ENCODE peak calls at places on chromosomes 16 and 17, in four cellular contexts. H is RWPE2, C is HCT116, S is GM23248. U is an unnamed sample.
A peak's percentile ranks its signal among the peaks of the same experiment; 100 is the strongest.

GRCh38 chr16:80986557-80986956 is 20.1 kb downstream of the CMC2 start:
- DNase-seq in H (no peak), C (no peak), S (no peak), U (no peak)

GRCh38 chr16:1706386-1707192 is 594 bp downstream of the MAPK8IP3 start:
- DNase-seq in H (no peak), C (no peak), S (peak; percentile 73), U (peak; percentile 75)

GRCh38 chr17:69535022-69535570 is 120.6 kb downstream of the MAP2K6 start:
- DNase-seq in H (no peak), C (no peak), S (no peak), U (no peak)

GRCh38 chr16:30186782-30187555 is 3.6 kb downstream of the CORO1A start:
- DNase-seq in H (peak; percentile 51), C (no peak), S (peak; percentile 58), U (peak; percentile 89)

GRCh38 chr17:30095507-30096244 is 20.9 kb upstream of the NSRP1 start:
- DNase-seq in H (no peak), C (peak; percentile 69), S (peak; percentile 89), U (no peak)

GRCh38 chr16:8848939-8849391 is 19.8 kb downstream of the CARHSP1 start:
- DNase-seq in H (peak; percentile 91), C (no peak), S (peak; percentile 94), U (no peak)

GRCh38 chr16:88355389-88356123 is 27.2 kb upstream of the ZNF469 start:
- DNase-seq in H (peak; percentile 53), C (no peak), S (no peak), U (peak; percentile 56)

GRCh38 chr17:50858486-50859225 is 7.5 kb downstream of the TOB1 start:
- DNase-seq in H (no peak), C (no peak), S (no peak), U (no peak)

GRCh38 chr17:69417545-69418483 is 3.3 kb downstream of the MAP2K6 start:
- DNase-seq in H (no peak), C (no peak), S (no peak), U (no peak)

GRCh38 chr17:29977836-29978235 is 36.4 kb downstream of the EFCAB5 start:
- DNase-seq in H (no peak), C (no peak), S (peak; percentile 90), U (no peak)

GRCh38 chr17:15270628-15271381 is 5.7 kb upstream of the PMP22 start:
- DNase-seq in H (no peak), C (no peak), S (no peak), U (no peak)

GRCh38 chr16:67101683-67102082 is 8.1 kb upstream of the PHAF1 start:
- DNase-seq in H (no peak), C (no peak), S (peak; percentile 91), U (no peak)

GRCh38 chr17:32483451-32484019 is 3.3 kb upstream of the CDK5R1 start:
- DNase-seq in H (no peak), C (no peak), S (peak; percentile 80), U (peak; percentile 60)

GRCh38 chr17:3935140-3935542 is 18.9 kb upstream of the P2RX1 start:
- DNase-seq in H (no peak), C (peak; percentile 41), S (peak; percentile 32), U (peak; percentile 88)

GRCh38 chr16:22120440-22120839 is 28.1 kb downstream of the VWA3A start:
- DNase-seq in H (no peak), C (no peak), S (no peak), U (no peak)

GRCh38 chr16:65572156-65572555 is 450.3 kb upstream of the CDH11 start:
- DNase-seq in H (no peak), C (no peak), S (peak; percentile 86), U (no peak)

GRCh38 chr17:10713336-10713735 is 15.9 kb downstream of the ADPRM start:
- DNase-seq in H (no peak), C (no peak), S (peak; percentile 4), U (no peak)

GRCh38 chr16:3950343-3951193 is 70.1 kb upstream of the CREBBP start:
- DNase-seq in H (peak; percentile 88), C (no peak), S (peak; percentile 99), U (peak; percentile 90)

GRCh38 chr16:31472559-31473203 is 729 bp downstream of the TGFB1I1 start:
- DNase-seq in H (peak; percentile 93), C (peak; percentile 90), S (peak; percentile 96), U (peak; percentile 94)

GRCh38 chr17:44981221-44981968 is 13.3 kb upstream of the C1QL1 start:
- DNase-seq in H (no peak), C (no peak), S (peak; percentile 30), U (no peak)

GRCh38 chr17:78273813-78274212 is 42.4 kb downstream of the TMEM235 start:
- DNase-seq in H (no peak), C (no peak), S (no peak), U (no peak)
- H3K4me1 ChIP-seq in H (no peaks in the 10 kb centered on the region), C (no peaks in the 10 kb centered on the region), S (no peaks in the 10 kb centered on the region), U (peaks cover 27% of the 10 kb centered on the region)

DNA sequence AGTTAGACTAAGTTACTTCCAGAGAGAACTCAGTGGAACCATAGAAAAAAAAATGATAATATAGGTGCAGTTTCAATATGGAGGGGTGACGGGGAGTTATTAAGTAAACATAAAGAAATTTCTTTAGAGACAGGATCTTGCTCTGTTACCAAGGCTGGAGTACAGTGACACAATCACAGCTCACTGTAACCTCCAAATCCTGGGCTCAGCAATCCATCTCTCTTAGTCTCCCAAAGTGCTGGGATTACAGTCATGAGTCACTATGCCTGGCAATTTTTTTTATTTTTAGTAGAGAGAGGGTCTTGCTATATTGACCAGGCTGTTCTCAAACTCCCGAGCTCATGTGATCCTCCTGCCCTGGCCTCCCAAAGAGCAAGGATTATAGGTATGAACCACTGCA is 48.8 kb downstream of the NLRC5 start:
- DNase-seq in H (no peak), C (no peak), S (peak; percentile 66), U (no peak)
- H3K4me1 ChIP-seq in H (peaks cover 13% of the 10 kb centered on the region), C (no peaks in the 10 kb centered on the region), S (peaks cover 25% of the 10 kb centered on the region), U (peaks cover 24% of the 10 kb centered on the region)

DNA sequence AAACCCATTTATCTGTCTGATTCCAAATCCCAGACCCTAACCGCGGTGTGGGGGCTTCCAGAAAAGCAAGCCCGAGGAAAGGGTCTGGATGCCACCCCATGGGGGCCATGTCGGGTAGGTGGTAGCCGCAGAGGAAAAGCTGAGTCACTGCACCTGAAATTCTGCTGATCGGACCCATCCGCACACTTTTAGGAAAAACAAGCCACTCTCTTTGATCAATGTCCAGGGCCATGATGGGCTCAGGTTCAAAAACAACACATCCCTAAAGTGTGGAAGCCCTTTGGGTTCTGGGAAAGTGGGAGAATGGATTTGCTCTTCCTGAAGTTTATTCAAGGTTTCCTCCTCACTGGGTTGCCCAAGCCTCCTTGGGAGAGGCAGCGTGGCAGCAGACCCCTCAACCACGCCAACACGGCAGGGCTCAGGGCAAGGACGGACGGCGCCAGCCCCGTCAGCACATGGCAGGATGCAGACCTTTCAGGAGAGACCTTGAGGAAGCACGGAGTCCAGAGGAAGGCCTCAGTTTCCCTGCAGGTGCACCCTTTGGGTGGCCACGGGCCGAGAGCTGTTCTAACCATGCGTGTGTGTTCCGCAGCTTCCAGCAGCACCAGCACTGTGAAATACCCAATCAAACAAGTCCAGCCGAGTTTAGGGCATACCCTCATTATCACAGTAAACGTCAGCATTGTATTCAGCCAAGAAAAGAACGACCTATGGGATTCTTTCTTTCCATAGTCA is 367.0 kb downstream of the FOXL1 start:
- DNase-seq in H (peak; percentile 33), C (no peak), S (no peak), U (peak; percentile 50)
- H3K4me1 ChIP-seq in H (peaks cover 22% of the 10 kb centered on the region), C (peaks cover 14% of the 10 kb centered on the region), S (peaks cover 23% of the 10 kb centered on the region), U (no peaks in the 10 kb centered on the region)

DNA sequence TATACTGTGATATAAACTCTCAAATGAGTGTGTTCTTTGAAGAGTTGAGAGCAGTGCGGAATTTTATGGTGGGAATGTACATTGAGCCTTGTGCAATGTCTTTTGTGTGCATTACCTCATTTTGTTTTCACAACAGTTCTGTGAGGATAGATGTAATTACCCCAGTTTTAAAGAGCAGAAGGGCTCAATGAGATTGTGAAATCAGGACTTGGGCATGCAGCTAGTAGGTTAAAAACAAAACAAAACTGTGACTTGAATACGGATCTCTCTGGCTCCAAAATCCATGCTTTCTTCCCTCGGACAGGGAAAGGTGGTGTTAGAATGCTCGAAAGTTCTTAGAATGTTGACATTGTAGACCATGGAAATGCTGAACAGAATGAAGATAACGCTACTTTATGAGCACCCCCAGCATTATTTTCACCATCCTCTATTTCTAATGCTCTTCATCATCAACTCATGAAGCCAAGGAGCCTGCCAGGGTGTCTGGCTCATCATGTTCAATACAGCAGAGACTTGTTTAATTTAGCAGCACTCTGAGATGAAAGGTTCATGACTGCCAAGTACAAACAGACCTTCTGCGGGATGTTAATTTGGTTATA is 17.1 kb downstream of the MRTFB start:
- DNase-seq in H (no peak), C (no peak), S (peak; percentile 42), U (no peak)
- H3K4me1 ChIP-seq in H (peaks cover 9% of the 10 kb centered on the region), C (peaks cover 17% of the 10 kb centered on the region), S (peaks cover 11% of the 10 kb centered on the region), U (peaks cover 26% of the 10 kb centered on the region)

GRCh38 chr17:40110457-40110856 is 10.1 kb upstream of the NR1D1 start:
- DNase-seq in H (no peak), C (no peak), S (peak; percentile 53), U (no peak)
- H3K4me1 ChIP-seq in H (peaks cover 46% of the 10 kb centered on the region), C (peaks cover 68% of the 10 kb centered on the region), S (peaks cover 75% of the 10 kb centered on the region), U (peaks cover 83% of the 10 kb centered on the region)

DNA sequence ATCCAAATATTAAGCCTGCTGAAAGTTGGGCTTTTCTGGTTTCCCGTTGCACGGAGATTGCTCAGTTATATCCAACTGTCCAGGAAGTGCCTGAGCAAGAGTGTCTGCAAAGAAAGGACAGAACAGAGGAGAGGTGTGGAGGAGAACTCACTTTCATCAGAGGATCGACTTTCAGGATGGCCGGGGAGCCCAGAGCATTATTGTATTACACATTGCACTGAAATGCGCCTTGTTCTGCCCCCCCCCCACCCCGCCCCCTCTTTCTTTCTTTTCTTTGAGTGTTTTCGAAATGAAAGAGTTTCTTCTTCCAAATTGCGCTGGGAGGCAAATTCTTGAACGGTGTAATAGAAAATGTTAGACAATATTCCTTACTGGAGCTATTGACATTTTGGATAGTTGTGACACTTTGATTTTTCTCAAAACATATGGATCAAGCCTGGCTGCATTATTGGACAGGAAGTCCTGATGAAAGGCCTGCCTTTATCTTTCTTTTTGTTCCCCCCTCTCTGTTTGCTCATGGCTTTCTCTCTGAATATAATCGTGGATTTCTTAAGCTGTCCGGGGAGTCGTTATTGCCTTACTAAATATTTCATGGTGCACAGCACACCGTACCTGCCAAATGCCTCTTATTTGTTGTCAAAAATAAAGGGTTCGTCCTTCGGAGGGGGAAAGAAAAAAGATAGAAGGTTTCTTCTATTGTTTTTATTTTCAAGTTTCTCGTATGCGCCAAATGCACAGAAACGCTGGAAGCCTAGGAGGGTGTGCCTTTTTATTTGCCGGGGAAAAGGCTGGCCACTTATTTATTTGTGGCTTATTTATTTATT is 110.8 kb downstream of the IRX3 start:
- DNase-seq in H (no peak), C (no peak), S (peak; percentile 62), U (no peak)
- H3K4me1 ChIP-seq in H (no peaks in the 10 kb centered on the region), C (no peaks in the 10 kb centered on the region), S (peaks cover 8% of the 10 kb centered on the region), U (peaks cover 10% of the 10 kb centered on the region)

GRCh38 chr16:75258807-75259141 is 7.3 kb upstream of the BCAR1 start:
- DNase-seq in H (no peak), C (no peak), S (no peak), U (no peak)
- H3K4me1 ChIP-seq in H (peaks cover 32% of the 10 kb centered on the region), C (peaks cover 34% of the 10 kb centered on the region), S (peaks cover 53% of the 10 kb centered on the region), U (peaks cover 80% of the 10 kb centered on the region)

GRCh38 chr17:38585056-38585804 is 20.5 kb downstream of the SRCIN1 start:
- DNase-seq in H (no peak), C (no peak), S (peak; percentile 29), U (no peak)
- H3K4me1 ChIP-seq in H (no peaks in the 10 kb centered on the region), C (peaks cover 14% of the 10 kb centered on the region), S (no peaks in the 10 kb centered on the region), U (no peaks in the 10 kb centered on the region)

U was measured in upper lobe of right lung.